ENCODE peak calls at places on chromosomes 13 and 19, in four cellular contexts. Y, J, G and I are unnamed samples.
A peak's percentile ranks its signal among the peaks of the same experiment; 100 is the strongest.

GRCh38 chr13:102678339-102679122 is 16.3 kb downstream of the METTL21C start:
- DNase-seq in Y (no peak), G (no peak), J (no peak), I (no peak)

GRCh38 chr19:10289167-10289835 is 451 bp upstream of the ICAM5 start:
- DNase-seq in G (no peak), J (peak; percentile 54), Y (no peak), I (peak; percentile 68)

GRCh38 chr19:53871448-53871847 is 3.8 kb downstream of the MYADM start:
- DNase-seq in G (no peak), J (no peak), Y (no peak), I (no peak)

GRCh38 chr19:55654833-55655647 is at the start of gene U2AF2:
- DNase-seq in G (peak; percentile 96), J (peak; percentile 89), Y (peak; percentile 94), I (peak; percentile 98)

GRCh38 chr19:3538965-3539742 is at the start of gene TEKTIP1:
- DNase-seq in Y (no peak), G (peak; percentile 75), J (no peak), I (no peak)

GRCh38 chr13:31207630-31208549 is 8.1 kb downstream of the B3GLCT start:
- DNase-seq in G (peak; percentile 23), J (peak; percentile 73), Y (no peak), I (no peak)

GRCh38 chr19:48975947-48976847 is 11.1 kb downstream of the FTL start:
- DNase-seq in Y (no peak), G (no peak), J (no peak), I (no peak)

GRCh38 chr13:101150998-101151397 is 265.3 kb downstream of the NALCN start:
- DNase-seq in J (peak; percentile 24), Y (peak; percentile 23), G (no peak), I (no peak)

GRCh38 chr13:93646247-93646646 is 419.6 kb downstream of the GPC6 start:
- DNase-seq in G (no peak), J (no peak), Y (no peak), I (no peak)

GRCh38 chr19:45320997-45321775 is 1.5 kb downstream of the CKM start:
- DNase-seq in J (no peak), G (no peak), Y (no peak), I (no peak)

GRCh38 chr19:44303976-44304568 is 753 bp downstream of the ZNF235 start:
- DNase-seq in G (peak; percentile 28), Y (no peak), J (peak; percentile 3), I (no peak)

GRCh38 chr19:13865578-13866462 is 11.1 kb upstream of the NANOS3 start:
- DNase-seq in Y (no peak), G (no peak), J (no peak), I (no peak)

GRCh38 chr13:42745655-42746054 is 35.7 kb upstream of the FAM216B start:
- DNase-seq in Y (no peak), J (peak; percentile 58), G (no peak), I (no peak)

GRCh38 chr13:78241278-78241919 is 322.8 kb upstream of the EDNRB start:
- DNase-seq in Y (no peak), J (peak; percentile 11), G (peak; percentile 21), I (peak; percentile 56)

GRCh38 chr19:16417660-16418596 is 53.8 kb downstream of the EPS15L1 start:
- DNase-seq in J (peak; percentile 42), Y (peak; percentile 76), G (peak; percentile 64), I (peak; percentile 86)

GRCh38 chr13:113291997-113292862 is 4.8 kb upstream of the LAMP1 start:
- DNase-seq in J (peak; percentile 51), Y (no peak), G (peak; percentile 32), I (no peak)

GRCh38 chr19:2424686-2425621 is 2.4 kb downstream of the TIMM13 start:
- DNase-seq in Y (no peak), G (peak; percentile 79), J (peak; percentile 69), I (peak; percentile 47)
- H3K27ac ChIP-seq in Y (no peak overlapping the region), G (peak overlapping the region; percentile 71), J (no peak overlapping the region), I (no peak overlapping the region)

GRCh38 chr13:91347996-91348905 is 764 bp downstream of the MIR17HG start:
- DNase-seq in G (peak; percentile 39), J (no peak), Y (peak; percentile 27), I (peak; percentile 72)
- TF ChIP-seq POLR2A in G (peak; percentile 28), J (peak; percentile 40), Y (no peak), I (no peak)

GRCh38 chr19:34179066-34179465 is 6.8 kb downstream of the LSM14A start:
- DNase-seq in G (no peak), J (no peak), Y (no peak), I (no peak)
- H3K4me1 ChIP-seq in G (peaks cover 51% of the 10 kb centered on the region), J (peaks cover 11% of the 10 kb centered on the region), Y (peaks cover 64% of the 10 kb centered on the region), I (peaks cover 79% of the 10 kb centered on the region)

DNA sequence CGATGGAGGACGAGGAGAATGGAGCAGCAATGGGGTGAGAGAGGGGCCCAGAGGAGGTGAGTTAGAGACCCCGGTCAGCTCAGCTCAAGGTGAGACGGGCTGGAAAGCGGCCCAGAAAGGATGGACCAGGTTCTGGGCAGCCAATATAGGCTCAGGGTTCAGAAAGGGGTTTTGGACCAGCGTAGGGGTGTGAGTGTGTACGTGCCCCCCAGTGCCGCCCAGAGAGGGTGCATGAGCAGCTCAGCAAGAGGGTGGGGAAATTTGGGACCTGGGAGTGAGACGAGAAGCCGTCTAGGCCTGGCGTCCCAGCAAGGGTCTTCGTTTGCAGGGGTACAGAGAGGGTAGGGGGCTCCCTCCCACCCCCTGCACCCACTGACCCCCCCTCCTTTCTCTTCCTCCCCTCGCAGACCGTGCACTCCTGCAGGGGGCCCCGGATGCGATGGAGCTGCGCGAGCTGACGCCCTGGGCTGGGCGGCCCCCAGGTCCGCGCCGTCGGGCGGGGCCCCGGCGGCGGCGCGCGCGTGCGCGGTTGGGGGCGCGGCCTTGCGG is 12.1 kb downstream of the FUT6 start:
- DNase-seq in G (no peak), J (no peak), Y (no peak), I (no peak)
- H3K27ac ChIP-seq in G (peak overlapping the region; percentile 56), J (no peak overlapping the region), Y (peak overlapping the region; percentile 57), I (peak overlapping the region; percentile 57)